ENCODE peak calls at places on chromosomes 16 and 17, in seven cellular contexts. Y is AG04450, U is mucosa of descending colon, C is fibroblast of the aortic adventitia, X is PC-3, V is lung, W is nephron progenitor cell. O is an unnamed sample.

GRCh38 chr16:55703003-55704001 is 47.5 kb downstream of the SLC6A2 start:
- DNase-seq in Y (peak; percentile 41), U (no peak), C (peak; percentile 87), X (peak; percentile 61), V (no peak), W (peak; percentile 19), O (peak; percentile 40)

GRCh38 chr16:68749424-68749823 is 12.3 kb downstream of the CDH1 start:
- DNase-seq in Y (no peak), U (no peak), C (no peak), X (no peak), V (no peak), W (no peak), O (peak; percentile 41)

GRCh38 chr16:2149630-2150417 is 1.4 kb downstream of the RAB26 start:
- DNase-seq in Y (no peak), U (peak; percentile 59), C (no peak), X (peak; percentile 11), V (no peak), W (no peak), O (no peak)

GRCh38 chr16:85005278-85006069 is 5.9 kb downstream of the ZDHHC7 start:
- DNase-seq in Y (no peak), U (no peak), C (peak; percentile 87), X (no peak), V (no peak), W (no peak), O (no peak)

GRCh38 chr17:1703063-1703462 is 7.1 kb downstream of the TLCD2 start:
- DNase-seq in Y (no peak), U (no peak), C (no peak), X (no peak), V (no peak), W (no peak), O (no peak)

GRCh38 chr17:45018514-45019176 is 32.8 kb downstream of the DCAKD start:
- DNase-seq in Y (no peak), U (no peak), C (no peak), X (peak; percentile 28), V (no peak), W (peak; percentile 39), O (no peak)

GRCh38 chr16:75319513-75320401 is 68.3 kb upstream of the BCAR1 start:
- DNase-seq in Y (peak; percentile 63), U (no peak), C (peak; percentile 92), X (peak; percentile 45), V (no peak), W (no peak), O (no peak)

GRCh38 chr17:21213491-21214014 is 408 bp downstream of the TMEM11 start:
- DNase-seq in Y (no peak), U (peak; percentile 77), C (no peak), X (no peak), V (peak; percentile 53), W (peak; percentile 69), O (peak; percentile 8)

GRCh38 chr16:17177968-17178880 is 292.5 kb downstream of the XYLT1 start:
- DNase-seq in Y (no peak), U (no peak), C (peak; percentile 14), X (no peak), V (no peak), W (no peak), O (no peak)

GRCh38 chr17:51508048-51508447 is 247.7 kb downstream of the UTP18 start:
- DNase-seq in Y (no peak), U (no peak), C (no peak), X (no peak), V (no peak), W (no peak), O (no peak)

GRCh38 chr16:75566040-75566888 is at the start of gene GABARAPL2:
- DNase-seq in Y (no peak), U (peak; percentile 92), C (peak; percentile 62), X (peak; percentile 71), V (peak; percentile 84), W (peak; percentile 98), O (peak; percentile 93)

GRCh38 chr16:54938351-54939346 is 8.0 kb downstream of the IRX5 start:
- DNase-seq in Y (no peak), U (no peak), C (peak; percentile 14), X (no peak), V (no peak), W (peak; percentile 37), O (no peak)

GRCh38 chr17:5014357-5014756 is 16.6 kb downstream of the KIF1C start:
- DNase-seq in Y (no peak), U (no peak), C (no peak), X (no peak), V (no peak), W (no peak), O (no peak)

GRCh38 chr17:67063146-67063545 is 18.8 kb downstream of the CACNG1 start:
- DNase-seq in Y (peak; percentile 4), U (no peak), C (no peak), X (no peak), V (no peak), W (no peak), O (no peak)

GRCh38 chr17:68036304-68037147 is 991 bp downstream of the KPNA2 start:
- DNase-seq in Y (no peak), U (no peak), C (peak; percentile 55), X (no peak), V (no peak), W (no peak), O (no peak)

GRCh38 chr17:28406478-28406824 is 439 bp upstream of the SLC46A1 start:
- DNase-seq in Y (no peak), U (no peak), C (no peak), X (no peak), V (no peak), W (no peak), O (no peak)

GRCh38 chr17:76123749-76124581 is 17.1 kb downstream of the FOXJ1 start:
- DNase-seq in Y (no peak), U (no peak), C (no peak), X (no peak), V (no peak), W (no peak), O (no peak)

GRCh38 chr16:67562526-67562917 is at the start of gene CTCF:
- DNase-seq in Y (no peak), U (peak; percentile 92), C (peak; percentile 75), X (peak; percentile 73), V (peak; percentile 79), W (peak; percentile 82), O (peak; percentile 88)

GRCh38 chr16:51648521-51648920 is 497.5 kb upstream of the SALL1 start:
- DNase-seq in Y (no peak), U (no peak), C (peak; percentile 14), X (no peak), V (no peak), W (no peak), O (no peak)

GRCh38 chr16:82317411-82318168 is 147.6 kb upstream of the MPHOSPH6 start:
- DNase-seq in Y (no peak), U (no peak), C (no peak), X (no peak), V (no peak), W (no peak), O (no peak)

GRCh38 chr17:65142247-65142646 is 5.1 kb downstream of the RGS9 start:
- DNase-seq in Y (no peak), U (no peak), C (no peak), X (no peak), V (no peak), W (no peak), O (no peak)

DNA sequence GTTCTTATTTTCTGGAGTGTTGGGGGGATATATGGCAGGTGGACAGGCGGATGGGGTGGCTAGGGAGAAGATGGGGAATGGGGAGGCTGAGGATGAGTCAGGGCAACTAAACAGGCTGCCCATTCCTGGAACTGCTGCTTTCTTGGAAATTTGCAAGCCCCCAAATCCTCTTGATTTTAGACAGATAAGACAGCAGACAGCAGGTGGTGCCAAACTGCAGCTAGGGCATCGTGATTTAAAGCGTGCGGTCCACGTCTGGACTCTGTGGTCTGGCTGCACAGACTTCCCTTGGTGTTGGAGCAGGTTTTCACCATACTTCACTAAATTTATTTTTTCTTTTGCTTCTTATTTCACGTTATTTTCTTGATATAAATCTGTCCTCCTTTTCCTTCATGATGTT is 10.9 kb upstream of the KRT24 start:
- DNase-seq in Y (no peak), U (no peak), C (no peak), X (no peak), V (no peak), W (no peak), O (no peak)
- TF ChIP-seq CTCF in Y (peak; percentile 19), U (no peak), C (no peak), X (peak; percentile 36), V (no peak), W (no peak), O (peak; percentile 66)

DNA sequence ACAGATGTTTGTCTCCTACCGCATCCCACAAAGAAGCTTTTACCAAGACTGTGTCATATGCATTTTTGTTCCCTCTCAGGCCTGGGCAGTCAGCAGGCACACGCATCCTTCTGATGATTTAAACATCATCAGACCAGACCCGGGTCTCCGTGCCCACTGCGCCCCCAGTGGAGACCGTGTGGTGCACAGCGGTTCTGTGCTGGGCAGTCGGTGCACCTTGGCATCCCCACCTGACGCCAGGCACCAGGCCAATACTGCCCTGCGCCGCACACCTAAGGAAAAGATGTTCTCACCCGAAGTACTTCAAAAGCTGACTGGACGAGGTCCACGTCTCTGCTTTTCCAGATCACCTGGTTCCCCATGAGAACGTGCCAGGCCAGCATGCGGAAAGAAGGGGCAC is 10.6 kb upstream of the PLD6 start:
- DNase-seq in Y (no peak), U (no peak), C (no peak), X (no peak), V (no peak), W (no peak), O (no peak)
- TF ChIP-seq CTCF in Y (no peak), U (no peak), C (no peak), X (peak; percentile 37), V (no peak), W (no peak), O (no peak)

DNA sequence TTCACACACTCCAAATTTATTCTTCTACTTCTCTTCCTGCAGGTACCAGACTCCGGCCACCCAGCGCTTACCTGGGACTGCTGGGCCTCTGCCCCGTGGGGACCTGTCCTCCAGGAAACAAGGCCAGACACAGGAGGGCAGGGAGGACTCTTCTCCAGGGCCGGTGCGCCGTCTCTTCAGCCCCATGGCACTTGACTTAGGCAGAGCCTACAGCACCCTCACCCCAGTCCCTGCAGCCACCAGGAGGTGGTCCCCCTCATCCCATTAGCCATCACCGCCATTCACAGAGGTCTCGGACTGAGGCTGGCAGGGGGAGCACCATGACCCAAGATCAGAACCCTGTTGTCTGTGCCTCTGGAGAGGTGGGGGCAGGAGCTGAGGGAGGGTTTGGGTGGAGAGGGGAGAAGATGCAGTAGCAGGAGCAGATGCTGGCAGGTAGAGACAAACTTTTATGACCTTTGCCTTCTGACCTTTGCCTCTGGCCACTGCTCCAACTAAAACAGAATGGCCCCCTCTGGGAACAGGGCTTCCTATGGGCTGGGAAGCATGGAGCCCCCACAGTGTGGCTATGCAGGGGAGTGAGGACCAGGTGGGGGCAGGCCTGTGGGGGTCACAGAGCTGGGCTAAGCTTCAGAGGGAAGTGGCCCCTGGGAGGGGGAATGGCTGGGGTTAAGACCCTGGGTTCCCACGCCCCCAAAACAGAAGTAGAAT is 1.7 kb upstream of the GCGR start:
- DNase-seq in Y (no peak), U (no peak), C (no peak), X (no peak), V (no peak), W (no peak), O (no peak)
- TF ChIP-seq CTCF in Y (no peak), U (no peak), C (no peak), X (no peak), V (no peak), W (no peak), O (no peak)

DNA sequence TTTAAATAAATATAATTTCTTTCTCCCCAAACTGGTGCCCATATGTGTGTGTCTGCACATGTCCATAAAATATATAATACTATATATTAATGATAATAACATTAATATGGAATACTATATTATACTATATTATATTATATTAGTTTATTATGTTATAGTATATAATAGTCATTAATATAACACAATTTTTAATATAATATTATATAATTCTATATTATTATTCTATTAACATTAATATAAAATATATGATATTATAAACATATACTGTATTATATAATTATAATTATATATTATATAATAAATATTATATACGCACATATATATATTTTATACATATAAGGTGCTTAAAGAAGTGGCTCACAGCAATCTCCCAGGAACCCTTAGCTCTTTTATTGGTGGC is 513.0 kb upstream of the CDH11 start:
- DNase-seq in Y (no peak), U (no peak), C (no peak), X (no peak), V (no peak), W (no peak), O (no peak)
- TF ChIP-seq CTCF in Y (no peak), U (no peak), C (no peak), X (no peak), V (no peak), W (no peak), O (no peak)

O was measured in Calu3.